ENCODE peak calls at places on chromosomes 6 and 20, in eight cellular contexts. O is HCT116, Q is astrocyte of the spinal cord, C is mucosa of descending colon, S is heart left ventricle, U is SK-N-SH, W is AG04449, J is progenitor cell of endocrine pancreas. I is an unnamed sample.

GRCh38 chr6:2773450-2773849 is 8.3 kb downstream of the WRNIP1 start:
- DNase-seq in O (no peak), Q (no peak), C (no peak), S (no peak), U (no peak), W (no peak), J (no peak), I (no peak)

GRCh38 chr6:35633579-35634089 is 55.1 kb downstream of the FKBP5 start:
- DNase-seq in O (no peak), Q (no peak), C (no peak), S (no peak), U (no peak), W (no peak), J (no peak), I (no peak)

GRCh38 chr20:19828233-19828632 is 70.2 kb downstream of the RIN2 start:
- DNase-seq in O (peak; percentile 33), Q (peak; percentile 59), C (no peak), S (no peak), U (no peak), W (no peak), J (no peak), I (peak; percentile 77)

GRCh38 chr6:2731281-2731909 is 19.3 kb downstream of the MYLK4 start:
- DNase-seq in O (no peak), Q (no peak), C (no peak), S (no peak), U (no peak), W (no peak), J (no peak), I (no peak)

GRCh38 chr20:47865912-47866311 is 80.6 kb upstream of the SULF2 start:
- DNase-seq in O (no peak), Q (no peak), C (no peak), S (no peak), U (peak; percentile 60), W (no peak), J (no peak), I (no peak)

GRCh38 chr20:46023999-46024398 is 5.0 kb upstream of the SLC12A5 start:
- DNase-seq in O (no peak), Q (no peak), C (no peak), S (no peak), U (no peak), W (no peak), J (no peak), I (no peak)

GRCh38 chr6:35919827-35920751 is 809 bp downstream of the SRPK1 start:
- DNase-seq in O (no peak), Q (peak; percentile 71), C (peak; percentile 64), S (peak; percentile 20), U (peak; percentile 56), W (no peak), J (peak; percentile 12), I (peak; percentile 57)

GRCh38 chr6:145233955-145234354 is 501.4 kb downstream of the EPM2A start:
- DNase-seq in O (no peak), Q (no peak), C (no peak), S (no peak), U (no peak), W (no peak), J (no peak), I (no peak)

DNA sequence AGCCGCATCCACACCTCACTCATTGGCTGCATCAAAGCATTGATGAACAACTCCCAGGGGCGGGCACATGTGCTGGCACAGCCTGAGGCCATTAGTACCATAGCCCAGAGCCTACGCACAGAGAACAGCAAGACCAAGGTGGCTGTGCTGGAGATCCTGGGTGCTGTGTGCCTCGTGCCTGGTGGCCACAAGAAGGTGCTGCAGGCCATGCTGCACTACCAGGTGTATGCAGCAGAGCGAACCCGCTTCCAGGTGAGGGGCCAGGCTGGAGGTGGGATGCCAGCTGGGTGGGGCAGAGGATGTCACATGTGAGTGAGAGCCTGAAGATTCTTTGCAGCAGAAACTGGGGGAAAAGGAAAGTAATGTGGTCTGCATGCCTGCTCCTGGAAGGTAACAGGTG is 66.7 kb downstream of the MOCS1 start:
- DNase-seq in O (no peak), Q (no peak), C (no peak), S (no peak), U (no peak), W (no peak), J (no peak), I (no peak)
- TF ChIP-seq CTCF in O (peak; percentile 47), Q (peak; percentile 24), C (no peak), S (no peak), U (no peak), W (peak; percentile 12), J (peak; percentile 26), I (no peak)

DNA sequence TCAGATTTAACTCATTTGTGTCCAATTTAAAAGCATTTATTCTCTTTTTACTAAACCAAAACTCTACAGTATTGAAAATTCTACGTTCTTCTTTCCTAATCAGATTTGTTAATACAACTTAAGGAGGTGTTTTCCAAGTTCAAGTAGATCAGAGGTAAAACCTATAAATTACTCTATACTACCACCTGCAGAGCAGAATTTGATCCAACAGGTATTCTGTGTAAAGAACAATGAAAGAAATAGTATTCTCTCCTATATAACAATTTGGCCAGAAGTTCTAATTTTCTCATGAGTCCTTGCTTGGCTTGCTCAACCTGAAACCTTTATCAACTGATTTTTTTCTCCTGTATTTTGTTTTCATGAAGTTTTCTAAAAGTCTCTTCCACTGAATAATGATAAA is 28.5 kb upstream of the DST start:
- DNase-seq in O (no peak), Q (no peak), C (no peak), S (no peak), U (no peak), W (no peak), J (no peak), I (no peak)
- TF ChIP-seq CTCF in O (peak; percentile 34), Q (no peak), C (no peak), S (no peak), U (no peak), W (no peak), J (no peak), I (no peak)

GRCh38 chr6:122736606-122737005 is 42.9 kb upstream of the FABP7 start:
- DNase-seq in O (no peak), Q (no peak), C (no peak), S (no peak), U (no peak), W (no peak), J (no peak), I (no peak)
- TF ChIP-seq CTCF in O (no peak), Q (no peak), C (no peak), S (no peak), U (no peak), W (no peak), J (no peak), I (no peak)

DNA sequence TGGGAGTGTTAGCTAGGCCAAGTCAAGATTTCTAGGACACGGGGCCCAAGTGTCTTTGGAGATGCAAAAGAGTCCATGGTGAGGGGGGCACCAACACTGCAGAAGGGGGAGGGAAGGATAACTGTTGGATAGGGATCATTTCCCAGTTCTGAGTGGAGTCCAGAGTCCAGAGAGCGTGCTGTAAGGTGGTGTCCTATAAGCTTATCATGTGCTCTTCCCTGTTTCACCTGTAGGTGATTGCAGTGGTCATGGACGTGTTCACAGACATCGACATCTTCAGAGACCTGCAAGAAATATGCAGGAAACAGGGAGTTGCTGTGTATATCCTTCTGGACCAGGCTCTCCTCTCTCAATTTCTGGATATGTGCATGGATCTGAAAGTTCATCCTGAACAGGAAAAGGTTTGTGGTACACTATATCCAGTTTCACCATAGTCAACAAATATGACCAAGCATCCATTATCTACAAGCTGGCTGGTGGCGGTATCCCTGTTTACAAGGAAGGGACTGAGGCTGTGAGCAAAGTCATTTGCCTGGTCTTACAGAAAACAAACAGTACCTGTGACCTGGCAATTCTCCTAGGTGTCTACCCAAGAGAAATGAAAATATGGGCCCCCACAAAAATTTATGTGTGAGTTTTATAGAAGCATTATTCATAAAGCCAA is 15.6 kb downstream of the FAM83D start:
- DNase-seq in O (no peak), Q (no peak), C (no peak), S (no peak), U (no peak), W (no peak), J (no peak), I (no peak)
- TF ChIP-seq CTCF in O (peak; percentile 33), Q (no peak), C (no peak), S (no peak), U (peak; percentile 16), W (no peak), J (no peak), I (no peak)

GRCh38 chr6:56542367-56543331 is 100.0 kb downstream of the DST start:
- DNase-seq in O (peak; percentile 92), Q (peak; percentile 99), C (peak; percentile 93), S (peak; percentile 91), U (peak; percentile 74), W (peak; percentile 89), J (peak; percentile 75), I (peak; percentile 89)
- TF ChIP-seq CTCF in O (no peak), Q (peak; percentile 40), C (no peak), S (peak; percentile 27), U (no peak), W (peak; percentile 31), J (peak; percentile 18), I (peak; percentile 21)

GRCh38 chr20:50658804-50659380 is 32.5 kb downstream of the RIPOR3 start:
- DNase-seq in O (no peak), Q (no peak), C (no peak), S (peak; percentile 41), U (no peak), W (no peak), J (no peak), I (no peak)
- TF ChIP-seq CTCF in O (no peak), Q (no peak), C (no peak), S (no peak), U (no peak), W (no peak), J (no peak), I (no peak)

GRCh38 chr6:109440325-109441068 is at the start of the genes PPIL6 and SMPD2:
- DNase-seq in O (peak; percentile 70), Q (peak; percentile 94), C (peak; percentile 91), S (peak; percentile 92), U (peak; percentile 98), W (no peak), J (peak; percentile 86), I (peak; percentile 74)
- TF ChIP-seq CTCF in O (no peak), Q (peak; percentile 22), C (no peak), S (peak; percentile 28), U (peak; percentile 38), W (peak; percentile 54), J (peak; percentile 48), I (peak; percentile 25)

DNA sequence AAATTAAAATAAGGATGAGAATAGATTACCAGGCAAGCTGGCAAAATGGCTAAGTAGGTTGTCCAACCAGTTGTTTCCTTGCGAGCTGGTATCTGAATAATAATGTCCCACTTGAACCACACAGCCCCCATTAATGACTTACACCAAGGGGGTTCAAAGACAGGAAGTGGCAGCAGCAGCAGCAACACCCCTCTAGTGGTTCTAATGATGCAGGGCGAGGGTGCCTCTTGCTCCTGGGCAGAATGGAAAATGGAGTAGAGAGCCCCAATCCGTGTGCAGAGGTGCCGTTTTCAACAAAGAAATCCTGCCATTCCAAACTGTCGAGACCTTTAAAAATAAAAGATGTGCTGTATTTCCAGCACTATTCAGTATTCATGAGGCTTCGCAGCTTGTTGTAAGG is 218.1 kb downstream of the TSHZ2 start:
- DNase-seq in O (no peak), Q (no peak), C (no peak), S (no peak), U (no peak), W (no peak), J (no peak), I (no peak)
- TF ChIP-seq CTCF in O (no peak), Q (no peak), C (no peak), S (no peak), U (no peak), W (no peak), J (no peak), I (no peak)